ENCODE peak calls at places on chromosomes 5 and 9, in seven cellular contexts. One of them, this sample, is unnamed.

GRCh38 chr5:172175263-172175719 is 12.7 kb downstream of the STK10 start:
- DNase-seq in A549: no peak
- DNase-seq in HCT116: no peak
- DNase-seq in PC-3: no peak
- DNase-seq in PC-9: no peak
- DNase-seq in astrocyte: no peak
- DNase-seq in neural progenitor cell: no peak
- DNase-seq in this sample: no peak

GRCh38 chr5:113036321-113036720 is 59.7 kb downstream of the DCP2 start:
- DNase-seq in A549: no peak
- DNase-seq in HCT116: no peak
- DNase-seq in PC-3: no peak
- DNase-seq in PC-9: no peak
- DNase-seq in astrocyte: no peak
- DNase-seq in neural progenitor cell: no peak
- DNase-seq in this sample: no peak

GRCh38 chr5:62326302-62326701 is 20.3 kb downstream of the KIF2A start:
- DNase-seq in A549: no peak
- DNase-seq in HCT116: no peak
- DNase-seq in PC-3: no peak
- DNase-seq in PC-9: no peak
- DNase-seq in astrocyte: no peak
- DNase-seq in neural progenitor cell: no peak
- DNase-seq in this sample: no peak

GRCh38 chr5:153719324-153719723 is 228.9 kb downstream of the GRIA1 start:
- DNase-seq in A549: no peak
- DNase-seq in HCT116: no peak
- DNase-seq in PC-3: no peak
- DNase-seq in PC-9: no peak
- DNase-seq in astrocyte: no peak
- DNase-seq in neural progenitor cell: no peak
- DNase-seq in this sample: no peak

GRCh38 chr9:38020251-38021076 is 48.6 kb downstream of the SHB start:
- DNase-seq in A549: no peak
- DNase-seq in HCT116: no peak
- DNase-seq in PC-3: no peak
- DNase-seq in PC-9: peak
- DNase-seq in astrocyte: no peak
- DNase-seq in neural progenitor cell: no peak
- DNase-seq in this sample: no peak

GRCh38 chr5:173554989-173555705 is 61.3 kb downstream of the BOD1 start:
- DNase-seq in A549: no peak
- DNase-seq in HCT116: no peak
- DNase-seq in PC-3: no peak
- DNase-seq in PC-9: no peak
- DNase-seq in astrocyte: no peak
- DNase-seq in neural progenitor cell: peak
- DNase-seq in this sample: no peak

GRCh38 chr5:65801332-65801731 is 79.3 kb downstream of the NLN start:
- DNase-seq in A549: no peak
- DNase-seq in HCT116: no peak
- DNase-seq in PC-3: no peak
- DNase-seq in PC-9: no peak
- DNase-seq in astrocyte: peak
- DNase-seq in neural progenitor cell: no peak
- DNase-seq in this sample: no peak

GRCh38 chr9:92501671-92502393 is 19.5 kb upstream of the ASPN start:
- DNase-seq in A549: peak
- DNase-seq in HCT116: peak
- DNase-seq in PC-3: peak
- DNase-seq in PC-9: peak
- DNase-seq in astrocyte: no peak
- DNase-seq in neural progenitor cell: peak
- DNase-seq in this sample: peak

GRCh38 chr5:6365977-6366590 is 12.3 kb downstream of the MED10 start:
- DNase-seq in A549: no peak
- DNase-seq in HCT116: no peak
- DNase-seq in PC-3: no peak
- DNase-seq in PC-9: no peak
- DNase-seq in astrocyte: no peak
- DNase-seq in neural progenitor cell: no peak
- DNase-seq in this sample: no peak

GRCh38 chr5:32283539-32284377 is 29.0 kb downstream of the MTMR12 start:
- DNase-seq in A549: no peak
- DNase-seq in HCT116: no peak
- DNase-seq in PC-3: peak
- DNase-seq in PC-9: peak
- DNase-seq in astrocyte: peak
- DNase-seq in neural progenitor cell: no peak
- DNase-seq in this sample: no peak

GRCh38 chr9:137589441-137590122 is 730 bp downstream of the ZMYND19 start:
- DNase-seq in A549: no peak
- DNase-seq in HCT116: no peak
- DNase-seq in PC-3: no peak
- DNase-seq in PC-9: no peak
- DNase-seq in astrocyte: peak
- DNase-seq in neural progenitor cell: peak
- DNase-seq in this sample: no peak

GRCh38 chr5:39616131-39616530 is 191.4 kb upstream of the DAB2 start:
- DNase-seq in A549: no peak
- DNase-seq in HCT116: no peak
- DNase-seq in PC-3: peak
- DNase-seq in PC-9: no peak
- DNase-seq in astrocyte: no peak
- DNase-seq in neural progenitor cell: no peak
- DNase-seq in this sample: no peak

GRCh38 chr9:88657893-88658292 is 122.9 kb downstream of the NXNL2 start:
- DNase-seq in A549: peak
- DNase-seq in HCT116: no peak
- DNase-seq in PC-3: no peak
- DNase-seq in PC-9: no peak
- DNase-seq in astrocyte: no peak
- DNase-seq in neural progenitor cell: peak
- DNase-seq in this sample: no peak

GRCh38 chr9:34558341-34558740 is 31.2 kb downstream of the CNTFR start:
- DNase-seq in A549: no peak
- DNase-seq in HCT116: no peak
- DNase-seq in PC-3: no peak
- DNase-seq in PC-9: no peak
- DNase-seq in astrocyte: no peak
- DNase-seq in neural progenitor cell: no peak
- DNase-seq in this sample: no peak
- H3K4me2 ChIP-seq in A549: no peak
- H3K4me2 ChIP-seq in HCT116: no peak
- H3K4me2 ChIP-seq in PC-3: no peak
- H3K4me2 ChIP-seq in PC-9: no peak
- H3K4me2 ChIP-seq in astrocyte: no peak
- H3K4me2 ChIP-seq in neural progenitor cell: no peak
- H3K4me2 ChIP-seq in this sample: no peak

GRCh38 chr9:27429917-27430316 is 94.2 kb upstream of the IFNK start:
- DNase-seq in A549: no peak
- DNase-seq in HCT116: no peak
- DNase-seq in PC-3: no peak
- DNase-seq in PC-9: no peak
- DNase-seq in astrocyte: no peak
- DNase-seq in neural progenitor cell: no peak
- DNase-seq in this sample: no peak

GRCh38 chr9:27430754-27431540 is 93.1 kb upstream of the IFNK start:
- DNase-seq in A549: no peak
- DNase-seq in HCT116: no peak
- DNase-seq in PC-3: peak
- DNase-seq in PC-9: peak
- DNase-seq in astrocyte: no peak
- DNase-seq in neural progenitor cell: peak
- DNase-seq in this sample: no peak

GRCh38 chr9:27429436-27429835 is 94.7 kb upstream of the IFNK start:
- DNase-seq in A549: no peak
- DNase-seq in HCT116: no peak
- DNase-seq in PC-3: no peak
- DNase-seq in PC-9: no peak
- DNase-seq in astrocyte: no peak
- DNase-seq in neural progenitor cell: no peak
- DNase-seq in this sample: no peak

GRCh38 chr9:27432308-27432707 is 91.8 kb upstream of the IFNK start:
- DNase-seq in A549: no peak
- DNase-seq in HCT116: no peak
- DNase-seq in PC-3: no peak
- DNase-seq in PC-9: no peak
- DNase-seq in astrocyte: no peak
- DNase-seq in neural progenitor cell: no peak
- DNase-seq in this sample: no peak

DNA sequence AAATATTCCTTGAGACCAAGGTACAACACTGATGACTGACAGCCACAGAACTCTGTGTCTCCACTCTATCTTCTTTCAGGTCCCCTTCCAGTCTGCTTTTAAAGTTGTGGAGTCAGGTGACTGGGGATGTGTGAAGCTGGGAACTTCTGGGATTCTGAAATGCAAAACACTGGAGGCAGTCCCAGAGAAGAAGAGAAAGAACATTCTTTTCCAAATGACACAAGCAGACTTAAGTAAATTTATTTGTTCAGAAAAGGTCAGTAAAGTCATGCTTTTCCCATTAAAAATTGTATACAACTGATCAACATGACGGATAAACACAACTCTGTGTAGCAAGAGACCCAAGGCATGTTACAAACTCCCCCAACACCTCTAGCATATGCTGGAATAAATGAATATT is 92.5 kb upstream of the IFNK start:
- DNase-seq in A549: no peak
- DNase-seq in HCT116: no peak
- DNase-seq in PC-3: no peak
- DNase-seq in PC-9: no peak
- DNase-seq in astrocyte: no peak
- DNase-seq in neural progenitor cell: no peak
- DNase-seq in this sample: no peak
- H3K4me2 ChIP-seq in A549: no peak
- H3K4me2 ChIP-seq in HCT116: no peak
- H3K4me2 ChIP-seq in PC-3: no peak
- H3K4me2 ChIP-seq in PC-9: peak
- H3K4me2 ChIP-seq in astrocyte: no peak
- H3K4me2 ChIP-seq in neural progenitor cell: no peak
- H3K4me2 ChIP-seq in this sample: no peak

GRCh38 chr5:16693879-16694278 is 77.1 kb upstream of the RETREG1 start:
- DNase-seq in A549: no peak
- DNase-seq in HCT116: no peak
- DNase-seq in PC-3: no peak
- DNase-seq in PC-9: no peak
- DNase-seq in astrocyte: no peak
- DNase-seq in neural progenitor cell: no peak
- DNase-seq in this sample: no peak
- H3K4me2 ChIP-seq in A549: no peak
- H3K4me2 ChIP-seq in HCT116: no peak
- H3K4me2 ChIP-seq in PC-3: no peak
- H3K4me2 ChIP-seq in PC-9: no peak
- H3K4me2 ChIP-seq in astrocyte: no peak
- H3K4me2 ChIP-seq in neural progenitor cell: no peak
- H3K4me2 ChIP-seq in this sample: no peak

GRCh38 chr5:87924451-87924850 is 344.2 kb downstream of the TMEM161B start:
- DNase-seq in A549: peak
- DNase-seq in HCT116: no peak
- DNase-seq in PC-3: peak
- DNase-seq in PC-9: peak
- DNase-seq in astrocyte: no peak
- DNase-seq in neural progenitor cell: no peak
- DNase-seq in this sample: no peak
- H3K4me2 ChIP-seq in A549: no peak
- H3K4me2 ChIP-seq in HCT116: peak
- H3K4me2 ChIP-seq in PC-3: peak
- H3K4me2 ChIP-seq in PC-9: peak
- H3K4me2 ChIP-seq in astrocyte: no peak
- H3K4me2 ChIP-seq in neural progenitor cell: no peak
- H3K4me2 ChIP-seq in this sample: no peak

This sample was measured in K562.